ENCODE peak calls at places on chromosome 10, in ten cellular contexts. C is prostate gland, G is small intestine, N is mesenchymal stem cell, W is heart left ventricle, B is osteoblast, S is H9, U is sigmoid colon, L is colonic mucosa, K is neural progenitor cell. T is an unnamed sample. For H3K27me3, the result is how much of the 10 kb centered on the place peaks cover.

GRCh38 chr10:5619366-5620211 is 46.8 kb downstream of the ASB13 start:
- DNase-seq in S (no peak), W (no peak), U (no peak), B (peak), C (no peak), G (no peak), N (no peak), L (no peak), K (no peak), T (no peak)

GRCh38 chr10:12708921-12709320 is 292.6 kb downstream of the CCDC3 start:
- DNase-seq in G (no peak), S (no peak), L (no peak), C (no peak), B (no peak), N (peak), U (peak), W (no peak), K (no peak), T (no peak)

GRCh38 chr10:132605390-132605789 is 67.8 kb downstream of the INPP5A start:
- DNase-seq in W (no peak), N (no peak), K (no peak), B (peak), S (no peak), U (no peak), G (no peak), C (no peak), L (no peak), T (no peak)

GRCh38 chr10:62244785-62245595 is 23.7 kb downstream of the RTKN2 start:
- DNase-seq in S (no peak), B (no peak), N (peak), C (peak), K (peak), L (peak), W (no peak), G (peak), U (no peak), T (no peak)

GRCh38 chr10:27678166-27678565 is 67.5 kb downstream of the MKX start:
- DNase-seq in U (no peak), C (no peak), W (no peak), B (no peak), S (no peak), N (no peak), K (no peak), G (no peak), L (no peak), T (no peak)

GRCh38 chr10:102661614-102662133 is 17.4 kb downstream of the TRIM8 start:
- DNase-seq in S (no peak), K (no peak), U (no peak), N (no peak), G (no peak), W (no peak), L (no peak), B (peak), C (no peak), T (no peak)

GRCh38 chr10:102040305-102040704 is 15.7 kb downstream of the ARMH3 start:
- DNase-seq in L (no peak), S (no peak), B (peak), K (no peak), N (peak), U (no peak), C (no peak), W (no peak), G (no peak), T (no peak)

GRCh38 chr10:27998954-27999275 is at the start of gene ODAD2:
- DNase-seq in G (no peak), L (no peak), C (no peak), B (no peak), S (no peak), K (no peak), N (no peak), U (no peak), W (peak), T (no peak)

GRCh38 chr10:3769511-3769910 is 15.5 kb downstream of the KLF6 start:
- DNase-seq in S (no peak), B (no peak), C (no peak), U (no peak), G (no peak), K (no peak), W (no peak), L (no peak), N (no peak), T (no peak)

GRCh38 chr10:109429956-109430760 is 493.2 kb downstream of the XPNPEP1 start:
- DNase-seq in L (no peak), N (peak), W (no peak), K (no peak), C (no peak), S (no peak), U (no peak), B (no peak), G (no peak), T (no peak)

DNA sequence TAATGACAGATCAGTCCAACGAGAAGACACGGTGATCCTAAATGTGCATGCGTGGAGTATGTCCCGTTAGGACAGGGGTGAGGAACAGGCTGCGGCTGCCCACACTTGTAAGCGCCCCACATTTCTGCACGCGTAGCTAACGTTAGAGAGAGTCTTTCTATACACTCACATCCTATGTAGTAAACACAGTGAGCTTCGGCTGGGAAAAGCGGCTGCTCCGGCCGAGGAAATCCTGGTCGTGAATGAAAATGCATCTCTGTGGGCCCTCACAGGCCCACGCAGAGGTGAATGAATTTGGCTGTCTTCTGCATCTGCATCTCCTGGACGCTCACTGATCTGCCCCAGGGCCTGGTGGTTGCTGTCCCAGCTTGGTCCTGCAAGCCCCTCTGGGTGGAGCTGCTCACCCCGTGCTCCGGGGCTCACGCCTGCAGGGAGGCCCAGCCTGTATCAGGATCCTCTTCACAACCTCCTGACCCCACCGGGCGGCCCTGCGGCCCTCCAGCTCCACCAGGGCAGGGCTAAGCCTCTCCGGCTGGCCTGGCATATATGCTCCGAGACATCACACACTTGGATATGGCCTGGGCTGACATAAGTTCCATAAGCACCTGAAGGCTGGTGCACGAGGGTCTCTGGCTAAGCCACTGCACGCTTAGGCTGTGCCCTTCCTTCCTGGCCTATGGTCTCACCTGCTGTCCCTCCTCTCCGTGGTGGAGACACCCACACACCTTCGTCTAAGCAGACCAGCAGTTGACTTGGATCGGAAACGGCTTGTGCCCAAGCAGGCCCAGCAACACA is 117.9 kb upstream of the DIP2C start:
- DNase-seq in S (no peak), B (peak), U (no peak), K (no peak), G (no peak), C (no peak), L (no peak), W (no peak), N (no peak), T (no peak)
- H3K27me3 ChIP-seq in S (under half), B (under half), U (under half), K (under half), G (under half), C (under half), L (under half), W (under half), N (under half), T (under half)

DNA sequence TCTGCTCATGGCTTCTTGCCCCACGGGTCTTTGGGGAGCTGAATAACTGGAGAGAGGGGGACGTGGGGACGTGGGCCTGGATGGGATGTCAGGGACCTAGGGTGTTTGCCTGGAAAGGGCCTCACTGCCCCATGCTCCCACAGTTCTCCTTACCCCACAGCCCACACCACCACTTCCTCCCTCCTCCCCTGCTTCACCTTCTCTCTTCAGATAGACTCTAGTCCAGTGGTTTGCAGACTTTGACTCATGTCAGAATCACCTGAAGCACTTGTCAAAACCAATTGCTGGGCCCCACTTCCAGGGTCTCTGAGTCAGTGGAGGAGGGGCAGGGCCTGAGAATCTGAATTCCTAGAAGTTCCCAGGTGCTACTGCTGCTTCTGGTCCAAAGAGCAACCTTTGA is 327.4 kb downstream of the RPS24 start:
- DNase-seq in U (no peak), W (no peak), N (no peak), C (no peak), B (no peak), L (no peak), K (no peak), S (no peak), G (no peak), T (no peak)
- H3K27me3 ChIP-seq in U (under half), W (under half), N (under half), C (under half), B (under half), L (under half), K (under half), S (under half), G (under half), T (under half)

DNA sequence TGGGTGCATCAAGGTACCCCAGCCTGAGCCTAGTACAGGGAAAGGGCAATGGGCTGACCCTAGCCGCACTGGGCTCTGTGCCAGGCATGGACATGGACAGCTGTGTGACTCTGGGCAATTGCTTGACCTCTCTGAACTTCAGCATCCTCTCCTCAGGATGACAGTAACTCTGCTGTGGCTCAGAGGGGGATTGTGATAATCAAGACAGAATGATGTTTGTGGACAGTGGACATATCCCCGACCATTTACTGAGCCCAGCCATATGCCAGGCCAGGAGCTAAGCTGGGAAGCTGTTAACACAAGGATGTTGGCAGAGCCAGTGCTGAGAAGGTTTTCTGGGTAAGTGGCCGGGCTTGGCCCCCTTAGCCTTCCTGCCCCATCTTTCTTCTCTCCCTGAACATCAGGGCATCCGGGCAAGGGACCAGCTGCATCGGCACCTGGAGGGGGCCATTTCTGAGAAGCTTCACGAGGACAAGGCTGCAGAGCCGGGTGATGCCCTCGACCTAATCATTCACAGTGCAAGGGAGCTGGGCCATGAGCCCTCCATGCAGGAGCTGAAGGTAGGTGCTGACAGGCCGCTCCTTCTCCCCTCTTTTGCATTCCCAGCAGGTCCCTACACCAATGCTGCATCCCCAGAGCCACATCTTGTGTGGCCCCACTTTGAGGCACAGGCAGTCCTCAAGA is 3.5 kb downstream of the CYP26C1 start:
- DNase-seq in B (peak), N (no peak), L (no peak), G (no peak), K (no peak), W (no peak), U (no peak), S (no peak), C (no peak), T (no peak)
- H3K27me3 ChIP-seq in B (half or more), N (half or more), L (half or more), G (under half), K (half or more), W (half or more), U (half or more), S (half or more), C (under half), T (half or more)

GRCh38 chr10:86439544-86439943 is 72.9 kb upstream of the GRID1 start:
- DNase-seq in N (peak), C (peak), B (no peak), G (peak), U (peak), W (no peak), K (no peak), S (no peak), L (peak), T (peak)

GRCh38 chr10:86443936-86444335 is 77.3 kb upstream of the GRID1 start:
- DNase-seq in G (no peak), C (no peak), B (no peak), U (no peak), S (no peak), L (no peak), K (no peak), W (no peak), N (peak), T (no peak)

GRCh38 chr10:86443069-86443468 is 76.5 kb upstream of the GRID1 start:
- DNase-seq in U (no peak), K (no peak), W (no peak), N (peak), G (no peak), S (no peak), B (no peak), C (no peak), L (no peak), T (no peak)

GRCh38 chr10:86438091-86438749 is 71.6 kb upstream of the GRID1 start:
- DNase-seq in S (no peak), N (no peak), B (no peak), C (no peak), W (no peak), L (no peak), U (no peak), K (no peak), G (no peak), T (no peak)

GRCh38 chr10:86440874-86441838 is 74.6 kb upstream of the GRID1 start:
- DNase-seq in L (no peak), S (no peak), W (no peak), N (peak), B (peak), G (peak), C (no peak), U (no peak), K (no peak), T (no peak)
- H3K27me3 ChIP-seq in L (under half), S (under half), W (under half), N (under half), B (under half), G (under half), C (under half), U (under half), K (under half), T (under half)

GRCh38 chr10:113225364-113225763 is 275.3 kb downstream of the TCF7L2 start:
- DNase-seq in L (no peak), K (no peak), N (no peak), S (no peak), G (no peak), C (no peak), U (no peak), B (no peak), W (no peak), T (no peak)

GRCh38 chr10:113225903-113226302 is 275.9 kb downstream of the TCF7L2 start:
- DNase-seq in L (no peak), N (no peak), U (no peak), W (no peak), K (no peak), C (no peak), S (no peak), G (no peak), B (no peak), T (no peak)

GRCh38 chr10:113227045-113227444 is 277.0 kb downstream of the TCF7L2 start:
- DNase-seq in C (no peak), G (no peak), W (no peak), U (no peak), L (no peak), B (no peak), N (no peak), S (no peak), K (no peak), T (no peak)

GRCh38 chr10:113228570-113228969 is 278.5 kb downstream of the TCF7L2 start:
- DNase-seq in N (peak), S (no peak), W (no peak), B (no peak), L (no peak), G (no peak), U (no peak), K (no peak), C (no peak), T (no peak)

DNA sequence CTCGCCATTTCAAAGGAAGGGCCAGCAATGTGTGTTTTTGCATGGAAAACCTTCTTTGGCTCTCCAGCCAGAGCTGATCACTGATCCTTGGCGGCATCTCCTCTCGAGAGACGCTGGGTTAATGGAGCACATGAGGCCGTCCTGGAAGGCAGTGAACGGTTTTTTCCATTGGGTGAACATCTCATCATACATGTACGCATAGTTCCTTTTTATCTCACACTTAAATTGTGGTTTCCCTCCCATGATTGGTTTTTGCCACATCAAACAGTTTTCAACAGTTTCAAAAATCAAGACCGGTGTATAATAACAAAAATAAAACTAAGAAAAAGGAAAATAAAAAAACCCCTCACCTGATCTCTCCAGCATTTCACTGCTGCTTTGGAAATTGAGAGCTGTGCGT is 276.4 kb downstream of the TCF7L2 start:
- DNase-seq in L (no peak), U (no peak), B (no peak), W (no peak), G (no peak), N (no peak), K (no peak), S (no peak), C (no peak), T (no peak)
- H3K27me3 ChIP-seq in L (under half), U (under half), B (under half), W (under half), G (under half), N (under half), K (under half), S (under half), C (under half), T (under half)

DNA sequence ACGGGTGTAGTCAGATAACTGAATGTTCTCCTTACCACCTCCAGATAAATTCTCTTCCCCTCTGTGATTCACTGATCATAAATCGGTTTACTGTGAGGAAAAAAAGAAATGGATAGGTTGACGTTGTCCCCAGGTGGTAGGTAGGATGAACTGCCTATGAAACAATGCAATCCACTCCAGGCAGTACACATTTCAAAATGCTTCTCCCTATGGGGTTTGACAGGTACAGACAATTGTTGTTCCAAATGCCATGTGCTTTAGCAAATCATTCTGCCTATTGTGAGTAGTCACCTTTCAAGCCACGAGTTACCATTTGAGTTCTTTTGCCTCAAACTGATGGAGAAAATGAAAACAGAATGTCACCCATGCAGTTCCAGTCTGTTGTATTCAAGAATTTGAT is 21.8 kb downstream of the VIM start:
- DNase-seq in B (no peak), N (no peak), U (no peak), W (no peak), L (no peak), C (no peak), G (no peak), K (peak), S (no peak), T (no peak)
- H3K27me3 ChIP-seq in B (under half), N (under half), U (under half), W (under half), L (under half), C (under half), G (under half), K (under half), S (under half), T (under half)

DNA sequence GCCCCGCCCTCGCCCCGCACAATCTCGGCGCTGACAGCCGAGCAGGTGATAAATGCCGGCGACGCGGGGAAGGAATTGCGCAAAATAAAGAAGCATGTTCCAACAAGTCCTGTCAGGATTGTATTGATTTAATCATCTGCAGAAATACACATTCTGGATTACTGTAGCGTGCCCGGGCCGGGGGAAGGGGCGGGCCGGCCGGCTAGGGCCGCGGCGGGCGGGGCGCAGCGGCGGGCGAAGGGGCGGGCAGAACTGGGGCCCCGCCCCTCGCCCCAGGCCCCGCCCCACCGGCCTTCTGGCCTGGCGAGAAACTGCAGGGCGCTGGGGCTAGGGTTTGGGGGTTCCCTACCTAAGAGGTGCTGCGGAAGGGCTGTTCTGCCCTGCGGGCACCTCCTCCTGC is 88.9 kb upstream of the PAX2 start:
- DNase-seq in K (peak), B (peak), S (peak), N (no peak), G (no peak), U (no peak), W (no peak), C (peak), L (no peak), T (no peak)
- H3K27me3 ChIP-seq in K (half or more), B (half or more), S (half or more), N (half or more), G (under half), U (half or more), W (half or more), C (half or more), L (half or more), T (half or more)